ENCODE peak calls at places on chromosomes 6 and 20, in eight cellular contexts. Z is IMR-90, D is A549, O is heart left ventricle, Q is body of pancreas, N is ovary, M is tibial nerve, B is spleen. U is an unnamed sample.
A peak's percentile ranks its signal among the peaks of the same experiment; 100 is the strongest.

GRCh38 chr6:160398674-160399271 is 50.6 kb downstream of the SLC22A3 start:
- DNase-seq in Z (no peak), D (no peak), O (no peak), Q (no peak), N (no peak), M (no peak), B (no peak), U (no peak)

GRCh38 chr6:49257549-49257948 is 205.5 kb downstream of the MMUT start:
- DNase-seq in Z (no peak), D (no peak), O (no peak), Q (no peak), N (no peak), M (no peak), B (no peak), U (no peak)

GRCh38 chr6:17908831-17909230 is 78.6 kb downstream of the KIF13A start:
- DNase-seq in Z (no peak), D (no peak), O (no peak), Q (no peak), N (no peak), M (no peak), B (no peak), U (no peak)

GRCh38 chr6:98946266-98946817 is 1.4 kb downstream of the FBXL4 start:
- DNase-seq in Z (no peak), D (no peak), O (no peak), Q (no peak), N (no peak), M (no peak), B (no peak), U (no peak)

GRCh38 chr20:8454137-8454712 is 322.2 kb downstream of the PLCB1 start:
- DNase-seq in Z (peak; percentile 97), D (peak; percentile 10), O (no peak), Q (peak; percentile 26), N (no peak), M (no peak), B (no peak), U (no peak)

GRCh38 chr6:113596907-113597583 is 260.1 kb upstream of the MARCKS start:
- DNase-seq in Z (peak; percentile 63), D (no peak), O (peak; percentile 29), Q (peak; percentile 62), N (no peak), M (peak; percentile 25), B (no peak), U (no peak)

GRCh38 chr6:150308812-150309475 is 59.9 kb upstream of the IYD start:
- DNase-seq in Z (no peak), D (no peak), O (no peak), Q (no peak), N (no peak), M (no peak), B (no peak), U (no peak)

GRCh38 chr6:10743514-10743913 is 4.1 kb upstream of the TMEM14B start:
- DNase-seq in Z (no peak), D (no peak), O (no peak), Q (no peak), N (no peak), M (no peak), B (no peak), U (no peak)

GRCh38 chr20:35320396-35321126 is 28.3 kb upstream of the FAM83C start:
- DNase-seq in Z (peak; percentile 84), D (no peak), O (no peak), Q (no peak), N (no peak), M (no peak), B (no peak), U (no peak)

GRCh38 chr20:17795449-17796095 is 95.8 kb downstream of the BANF2 start:
- DNase-seq in Z (no peak), D (no peak), O (peak; percentile 34), Q (peak; percentile 57), N (no peak), M (no peak), B (no peak), U (no peak)

GRCh38 chr6:11535801-11536230 is 1.7 kb upstream of the TMEM170B start:
- DNase-seq in Z (peak; percentile 46), D (no peak), O (no peak), Q (peak; percentile 54), N (peak; percentile 31), M (no peak), B (no peak), U (no peak)

GRCh38 chr6:163950159-163950558 is 535.6 kb downstream of the QKI start:
- DNase-seq in Z (peak; percentile 50), D (no peak), O (no peak), Q (no peak), N (no peak), M (no peak), B (no peak), U (no peak)

GRCh38 chr6:13119549-13119948 is 208.8 kb downstream of the TBC1D7 start:
- DNase-seq in Z (no peak), D (no peak), O (no peak), Q (peak; percentile 69), N (no peak), M (no peak), B (no peak), U (no peak)

GRCh38 chr6:33297406-33297955 is 1.3 kb downstream of the RGL2 start:
- DNase-seq in Z (no peak), D (no peak), O (no peak), Q (peak; percentile 73), N (no peak), M (no peak), B (peak; percentile 87), U (peak; percentile 83)

GRCh38 chr6:105174512-105174911 is 5.3 kb downstream of the POPDC3 start:
- DNase-seq in Z (peak; percentile 90), D (no peak), O (no peak), Q (no peak), N (no peak), M (no peak), B (no peak), U (no peak)

GRCh38 chr6:33935439-33936080 is 131.8 kb upstream of the MLN start:
- DNase-seq in Z (no peak), D (no peak), O (no peak), Q (no peak), N (no peak), M (no peak), B (peak; percentile 51), U (no peak)

GRCh38 chr6:34514112-34514511 is 42.0 kb downstream of the SPDEF start:
- DNase-seq in Z (no peak), D (no peak), O (no peak), Q (no peak), N (no peak), M (no peak), B (peak; percentile 19), U (no peak)

GRCh38 chr6:147209762-147210449 is 5.7 kb downstream of the STXBP5 start:
- DNase-seq in Z (no peak), D (no peak), O (no peak), Q (no peak), N (no peak), M (no peak), B (no peak), U (no peak)
- TF ChIP-seq POLR2A in Z (no peak), D (no peak), O (no peak), Q (no peak), N (no peak), M (no peak), B (no peak), U (no peak)

GRCh38 chr6:56540950-56541600 is 101.6 kb downstream of the DST start:
- DNase-seq in Z (peak; percentile 58), D (no peak), O (peak; percentile 13), Q (peak; percentile 32), N (no peak), M (no peak), B (no peak), U (no peak)

GRCh38 chr6:56541736-56542366 is 100.8 kb downstream of the DST start:
- DNase-seq in Z (no peak), D (no peak), O (no peak), Q (no peak), N (no peak), M (no peak), B (no peak), U (no peak)

GRCh38 chr6:56538851-56539250 is 103.8 kb downstream of the DST start:
- DNase-seq in Z (no peak), D (no peak), O (no peak), Q (no peak), N (no peak), M (no peak), B (no peak), U (no peak)

GRCh38 chr6:56539503-56540105 is 103.1 kb downstream of the DST start:
- DNase-seq in Z (no peak), D (no peak), O (no peak), Q (no peak), N (no peak), M (no peak), B (no peak), U (no peak)

GRCh38 chr6:56540232-56540631 is 102.5 kb downstream of the DST start:
- DNase-seq in Z (no peak), D (no peak), O (no peak), Q (no peak), N (no peak), M (no peak), B (no peak), U (no peak)
- H3K27ac ChIP-seq in Z (peak overlapping the region; percentile 54), D (no peak overlapping the region), O (peak overlapping the region; percentile 92), Q (peak overlapping the region; percentile 91), N (peak overlapping the region; percentile 76), M (peak overlapping the region; percentile 48), B (peak overlapping the region; percentile 81), U (peak overlapping the region; percentile 97)

DNA sequence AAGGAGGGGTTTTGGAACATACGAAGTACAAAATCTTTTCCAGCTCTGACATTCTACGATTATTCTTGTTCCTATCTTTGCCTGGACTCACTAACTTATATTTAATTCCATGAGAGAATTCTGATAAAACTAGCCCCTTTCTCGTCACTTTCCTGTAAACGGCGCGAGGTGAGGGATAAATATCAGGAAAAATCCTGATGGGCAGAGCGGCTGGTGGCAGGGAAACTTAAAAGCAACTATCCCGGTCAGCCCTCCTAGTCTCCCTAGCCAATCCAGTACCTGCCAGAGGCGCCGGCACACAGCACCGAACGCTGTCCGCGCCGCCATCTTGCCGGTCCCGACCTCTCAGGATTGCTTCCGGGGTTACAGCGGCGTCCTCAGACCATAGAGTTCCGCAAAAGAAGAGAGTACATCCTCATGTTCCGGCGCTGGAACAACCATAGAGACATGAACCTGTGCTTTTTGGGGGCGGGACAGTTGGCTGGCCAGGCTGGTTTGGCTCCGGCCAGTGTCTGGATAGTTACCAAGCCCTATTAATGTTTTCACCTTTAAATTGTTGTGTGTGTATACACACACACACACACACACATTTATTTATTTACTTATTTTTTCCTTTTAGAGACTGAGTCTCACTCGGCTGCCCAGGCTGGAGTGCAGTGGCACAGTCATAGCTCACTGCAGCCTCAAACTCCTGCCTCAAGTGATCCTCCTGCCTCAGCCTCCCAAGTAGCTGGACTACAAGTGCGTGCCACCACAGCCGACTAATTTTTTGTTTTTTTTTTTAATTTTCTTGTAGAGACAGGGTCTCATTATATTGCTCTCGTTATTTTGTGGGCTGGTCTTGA is at the start of gene MRPS10:
- DNase-seq in Z (peak; percentile 94), D (peak; percentile 85), O (peak; percentile 94), Q (peak; percentile 96), N (peak; percentile 91), M (peak; percentile 92), B (peak; percentile 96), U (peak; percentile 90)
- TF ChIP-seq POLR2A in Z (peak; percentile 85), D (peak; percentile 66), O (no peak), Q (peak; percentile 48), N (peak; percentile 89), M (no peak), B (peak; percentile 52), U (peak; percentile 45)

DNA sequence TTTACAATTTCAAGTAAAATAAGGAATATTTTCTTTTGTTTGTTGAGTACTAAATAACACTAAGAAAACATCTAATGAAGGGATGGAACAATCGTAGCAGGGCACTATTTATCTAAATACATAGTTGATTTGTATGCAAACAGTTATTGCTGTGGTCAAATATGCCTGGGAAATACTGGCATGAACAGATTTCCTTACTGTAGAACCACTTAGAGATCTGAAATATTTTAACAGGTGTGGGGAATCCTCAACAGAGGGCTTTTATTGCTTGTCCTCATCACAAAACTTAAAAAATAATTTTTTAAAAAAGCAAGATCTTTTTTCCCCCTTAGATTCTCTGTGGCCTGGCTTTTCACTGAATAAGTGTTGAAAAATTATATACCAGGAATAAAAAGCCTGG is 233.0 kb upstream of the FAM83B start:
- DNase-seq in Z (no peak), D (no peak), O (no peak), Q (no peak), N (no peak), M (no peak), B (no peak), U (no peak)
- H3K27ac ChIP-seq in Z (no peak overlapping the region), D (no peak overlapping the region), O (no peak overlapping the region), Q (no peak overlapping the region), N (no peak overlapping the region), M (no peak overlapping the region), B (no peak overlapping the region), U (no peak overlapping the region)

U was measured in prostate gland.